ENCODE peak calls at places on chromosome 10, in seven cellular contexts. One of them, this sample, is unnamed.
A peak's percentile ranks its signal among the peaks of the same experiment; 100 is the strongest.

GRCh38 chr10:5581670-5582566 is 57.2 kb downstream of the CALML3 start:
- DNase-seq in trophoblast cell: no peak
- DNase-seq in neuronal stem cell: no peak
- DNase-seq in H9: no peak
- DNase-seq in IMR-90: no peak
- DNase-seq in H1: no peak
- DNase-seq in mesendoderm: no peak
- DNase-seq in this sample: no peak

GRCh38 chr10:35216303-35216905 is 89.8 kb downstream of the CREM start:
- DNase-seq in trophoblast cell: no peak
- DNase-seq in neuronal stem cell: no peak
- DNase-seq in H9: no peak
- DNase-seq in IMR-90: peak; percentile 21
- DNase-seq in H1: no peak
- DNase-seq in mesendoderm: no peak
- DNase-seq in this sample: peak; percentile 28

GRCh38 chr10:122849090-122849489 is 3.4 kb upstream of the CUZD1 start:
- DNase-seq in trophoblast cell: no peak
- DNase-seq in neuronal stem cell: no peak
- DNase-seq in H9: no peak
- DNase-seq in IMR-90: no peak
- DNase-seq in H1: no peak
- DNase-seq in mesendoderm: no peak
- DNase-seq in this sample: no peak

GRCh38 chr10:122019414-122019975 is 30.5 kb downstream of the TACC2 start:
- DNase-seq in trophoblast cell: peak; percentile 91
- DNase-seq in neuronal stem cell: peak; percentile 54
- DNase-seq in H9: peak; percentile 51
- DNase-seq in IMR-90: no peak
- DNase-seq in H1: no peak
- DNase-seq in mesendoderm: peak; percentile 28
- DNase-seq in this sample: no peak

GRCh38 chr10:86263209-86263608 is 103.4 kb downstream of the GRID1 start:
- DNase-seq in trophoblast cell: no peak
- DNase-seq in neuronal stem cell: no peak
- DNase-seq in H9: peak; percentile 32
- DNase-seq in IMR-90: no peak
- DNase-seq in H1: no peak
- DNase-seq in mesendoderm: no peak
- DNase-seq in this sample: no peak

GRCh38 chr10:119896061-119896655 is 3.6 kb downstream of the SEC23IP start:
- DNase-seq in trophoblast cell: no peak
- DNase-seq in neuronal stem cell: no peak
- DNase-seq in H9: no peak
- DNase-seq in IMR-90: peak; percentile 95
- DNase-seq in H1: no peak
- DNase-seq in mesendoderm: no peak
- DNase-seq in this sample: peak; percentile 66

GRCh38 chr10:77770081-77770867 is 132.7 kb upstream of the KCNMA1 start:
- DNase-seq in trophoblast cell: no peak
- DNase-seq in neuronal stem cell: no peak
- DNase-seq in H9: no peak
- DNase-seq in IMR-90: no peak
- DNase-seq in H1: no peak
- DNase-seq in mesendoderm: no peak
- DNase-seq in this sample: no peak

GRCh38 chr10:132645630-132646442 is 108.2 kb downstream of the INPP5A start:
- DNase-seq in trophoblast cell: no peak
- DNase-seq in neuronal stem cell: no peak
- DNase-seq in H9: no peak
- DNase-seq in IMR-90: no peak
- DNase-seq in H1: no peak
- DNase-seq in mesendoderm: no peak
- DNase-seq in this sample: no peak

GRCh38 chr10:71396714-71397339 is at the start of gene CDH23:
- DNase-seq in trophoblast cell: peak; percentile 42
- DNase-seq in neuronal stem cell: peak; percentile 58
- DNase-seq in H9: peak; percentile 80
- DNase-seq in IMR-90: no peak
- DNase-seq in H1: no peak
- DNase-seq in mesendoderm: peak; percentile 66
- DNase-seq in this sample: no peak

GRCh38 chr10:123183724-123184123 is 29.5 kb downstream of the BUB3 start:
- DNase-seq in trophoblast cell: no peak
- DNase-seq in neuronal stem cell: no peak
- DNase-seq in H9: no peak
- DNase-seq in IMR-90: no peak
- DNase-seq in H1: no peak
- DNase-seq in mesendoderm: no peak
- DNase-seq in this sample: no peak

GRCh38 chr10:73730153-73730906 is 13.8 kb upstream of the SEC24C start:
- DNase-seq in trophoblast cell: peak; percentile 92
- DNase-seq in neuronal stem cell: peak; percentile 89
- DNase-seq in H9: peak; percentile 95
- DNase-seq in IMR-90: peak; percentile 87
- DNase-seq in H1: peak; percentile 63
- DNase-seq in mesendoderm: peak; percentile 97
- DNase-seq in this sample: peak; percentile 96

GRCh38 chr10:33215635-33216034 is 118.8 kb downstream of the NRP1 start:
- DNase-seq in trophoblast cell: peak; percentile 63
- DNase-seq in neuronal stem cell: no peak
- DNase-seq in H9: no peak
- DNase-seq in IMR-90: no peak
- DNase-seq in H1: no peak
- DNase-seq in mesendoderm: no peak
- DNase-seq in this sample: no peak

GRCh38 chr10:71972746-71973695 is 8.8 kb downstream of the CHST3 start:
- DNase-seq in trophoblast cell: no peak
- DNase-seq in neuronal stem cell: no peak
- DNase-seq in H9: no peak
- DNase-seq in IMR-90: no peak
- DNase-seq in H1: no peak
- DNase-seq in mesendoderm: no peak
- DNase-seq in this sample: no peak

GRCh38 chr10:104277785-104278184 is 8.8 kb downstream of the GSTO2 start:
- DNase-seq in trophoblast cell: no peak
- DNase-seq in neuronal stem cell: no peak
- DNase-seq in H9: no peak
- DNase-seq in IMR-90: no peak
- DNase-seq in H1: no peak
- DNase-seq in mesendoderm: no peak
- DNase-seq in this sample: no peak

GRCh38 chr10:17454801-17455520 is 566 bp upstream of the ST8SIA6 start:
- DNase-seq in trophoblast cell: no peak
- DNase-seq in neuronal stem cell: no peak
- DNase-seq in H9: no peak
- DNase-seq in IMR-90: no peak
- DNase-seq in H1: no peak
- DNase-seq in mesendoderm: peak; percentile 17
- DNase-seq in this sample: no peak

GRCh38 chr10:62083413-62083794 is 181.9 kb downstream of the ARID5B start:
- DNase-seq in trophoblast cell: no peak
- DNase-seq in neuronal stem cell: no peak
- DNase-seq in H9: no peak
- DNase-seq in IMR-90: no peak
- DNase-seq in H1: no peak
- DNase-seq in mesendoderm: peak; percentile 43
- DNase-seq in this sample: peak; percentile 79

GRCh38 chr10:84634636-84635035 is 306.2 kb downstream of the CCSER2 start:
- DNase-seq in trophoblast cell: no peak
- DNase-seq in neuronal stem cell: no peak
- DNase-seq in H9: no peak
- DNase-seq in IMR-90: no peak
- DNase-seq in H1: no peak
- DNase-seq in mesendoderm: no peak
- DNase-seq in this sample: no peak

GRCh38 chr10:123007558-123008378 is 827 bp downstream of the IKZF5 start:
- DNase-seq in trophoblast cell: peak; percentile 43
- DNase-seq in neuronal stem cell: peak; percentile 18
- DNase-seq in H9: peak; percentile 32
- DNase-seq in IMR-90: peak; percentile 62
- DNase-seq in H1: no peak
- DNase-seq in mesendoderm: peak; percentile 79
- DNase-seq in this sample: peak; percentile 79

GRCh38 chr10:31836569-31837406 is 91.8 kb downstream of the ARHGAP12 start:
- DNase-seq in trophoblast cell: peak; percentile 10
- DNase-seq in neuronal stem cell: peak; percentile 2
- DNase-seq in H9: peak; percentile 38
- DNase-seq in IMR-90: peak; percentile 48
- DNase-seq in H1: no peak
- DNase-seq in mesendoderm: peak; percentile 83
- DNase-seq in this sample: peak; percentile 48

GRCh38 chr10:8048281-8049008 is 6.0 kb upstream of the GATA3 start:
- DNase-seq in trophoblast cell: no peak
- DNase-seq in neuronal stem cell: no peak
- DNase-seq in H9: no peak
- DNase-seq in IMR-90: no peak
- DNase-seq in H1: no peak
- DNase-seq in mesendoderm: no peak
- DNase-seq in this sample: no peak

GRCh38 chr10:1643911-1644810 is 93.2 kb downstream of the ADARB2 start:
- DNase-seq in trophoblast cell: no peak
- DNase-seq in neuronal stem cell: no peak
- DNase-seq in H9: no peak
- DNase-seq in IMR-90: no peak
- DNase-seq in H1: no peak
- DNase-seq in mesendoderm: no peak
- DNase-seq in this sample: no peak

GRCh38 chr10:11176746-11177145 is 159.1 kb downstream of the CELF2 start:
- DNase-seq in trophoblast cell: no peak
- DNase-seq in neuronal stem cell: no peak
- DNase-seq in H9: no peak
- DNase-seq in IMR-90: no peak
- DNase-seq in H1: no peak
- DNase-seq in mesendoderm: no peak
- DNase-seq in this sample: no peak

GRCh38 chr10:11180228-11180627 is 162.6 kb downstream of the CELF2 start:
- DNase-seq in trophoblast cell: peak; percentile 14
- DNase-seq in neuronal stem cell: no peak
- DNase-seq in H9: no peak
- DNase-seq in IMR-90: no peak
- DNase-seq in H1: no peak
- DNase-seq in mesendoderm: no peak
- DNase-seq in this sample: no peak

GRCh38 chr10:11179231-11180105 is 161.8 kb downstream of the CELF2 start:
- DNase-seq in trophoblast cell: no peak
- DNase-seq in neuronal stem cell: no peak
- DNase-seq in H9: no peak
- DNase-seq in IMR-90: no peak
- DNase-seq in H1: no peak
- DNase-seq in mesendoderm: no peak
- DNase-seq in this sample: no peak

GRCh38 chr10:11177926-11178453 is 160.3 kb downstream of the CELF2 start:
- DNase-seq in trophoblast cell: no peak
- DNase-seq in neuronal stem cell: no peak
- DNase-seq in H9: no peak
- DNase-seq in IMR-90: no peak
- DNase-seq in H1: no peak
- DNase-seq in mesendoderm: no peak
- DNase-seq in this sample: no peak

GRCh38 chr10:11178606-11179221 is 161.0 kb downstream of the CELF2 start:
- DNase-seq in trophoblast cell: no peak
- DNase-seq in neuronal stem cell: no peak
- DNase-seq in H9: no peak
- DNase-seq in IMR-90: peak; percentile 61
- DNase-seq in H1: no peak
- DNase-seq in mesendoderm: peak; percentile 77
- DNase-seq in this sample: peak; percentile 87
- H3K4me1 ChIP-seq in trophoblast cell: peaks cover 9% of the 10 kb centered on the region
- H3K4me1 ChIP-seq in neuronal stem cell: peaks cover 4% of the 10 kb centered on the region
- H3K4me1 ChIP-seq in H9: no peaks in the 10 kb centered on the region
- H3K4me1 ChIP-seq in IMR-90: no peaks in the 10 kb centered on the region
- H3K4me1 ChIP-seq in H1: no peaks in the 10 kb centered on the region
- H3K4me1 ChIP-seq in mesendoderm: no peaks in the 10 kb centered on the region
- H3K4me1 ChIP-seq in this sample: peaks cover 8% of the 10 kb centered on the region

DNA sequence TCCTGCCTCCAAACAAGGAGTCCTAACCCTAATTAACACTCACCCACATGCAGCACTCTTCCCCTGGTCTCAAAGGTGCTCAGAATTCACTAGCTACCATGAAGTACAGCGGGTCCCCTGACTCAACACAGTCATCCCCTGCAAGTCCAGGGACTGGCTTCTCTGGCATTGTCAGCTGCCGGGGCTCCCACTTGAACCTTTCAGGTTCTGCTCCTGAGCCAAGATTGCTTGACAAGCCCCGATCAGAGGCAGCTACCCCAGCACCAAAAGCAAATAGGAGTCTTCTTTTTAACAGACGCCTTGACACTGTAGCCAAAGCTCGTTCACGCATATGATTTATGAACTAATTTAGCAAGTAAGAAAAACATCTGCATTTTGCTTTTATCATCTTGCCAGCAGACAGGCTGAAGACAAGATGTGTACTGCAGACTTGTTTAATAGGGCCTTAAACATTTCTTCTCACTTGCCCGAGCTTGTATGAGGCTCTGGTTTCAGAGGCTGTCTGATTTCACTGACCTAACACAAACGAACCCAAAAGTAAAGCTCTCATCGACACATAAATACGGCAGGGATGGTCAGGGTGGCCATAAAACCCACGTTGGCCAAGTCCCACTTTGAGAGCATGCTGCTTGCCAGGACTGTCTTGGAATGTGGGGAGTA is 67.6 kb upstream of the ADAM12 start:
- DNase-seq in trophoblast cell: no peak
- DNase-seq in neuronal stem cell: no peak
- DNase-seq in H9: no peak
- DNase-seq in IMR-90: no peak
- DNase-seq in H1: no peak
- DNase-seq in mesendoderm: no peak
- DNase-seq in this sample: no peak
- H3K23ac ChIP-seq in trophoblast cell: no peak overlapping the region
- H3K23ac ChIP-seq in neuronal stem cell: no peak overlapping the region
- H3K23ac ChIP-seq in H9: no peak overlapping the region
- H3K23ac ChIP-seq in IMR-90: no peak overlapping the region
- H3K23ac ChIP-seq in H1: no peak overlapping the region
- H3K23ac ChIP-seq in mesendoderm: no peak overlapping the region
- H3K23ac ChIP-seq in this sample: no peak overlapping the region

DNA sequence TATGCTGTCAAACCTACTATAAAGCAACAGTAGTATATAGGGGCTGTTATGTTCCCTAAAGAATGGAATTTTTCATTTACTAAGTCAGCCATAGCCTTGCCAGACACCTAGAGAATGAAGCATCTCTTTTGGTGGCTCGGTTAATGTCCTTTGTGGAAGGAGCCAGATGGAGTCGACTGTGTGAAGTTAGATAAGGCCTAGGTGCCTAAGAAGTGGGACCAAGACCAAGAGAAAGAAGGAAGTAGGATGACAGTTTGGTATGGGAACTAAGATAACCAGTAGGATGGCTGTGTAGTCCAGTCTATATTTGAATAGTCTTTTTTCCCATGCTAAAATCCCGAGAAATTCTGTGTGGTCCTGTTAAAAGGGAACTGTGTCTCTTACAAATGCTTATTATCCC is 62.2 kb downstream of the REEP3 start:
- DNase-seq in trophoblast cell: no peak
- DNase-seq in neuronal stem cell: no peak
- DNase-seq in H9: no peak
- DNase-seq in IMR-90: no peak
- DNase-seq in H1: no peak
- DNase-seq in mesendoderm: no peak
- DNase-seq in this sample: no peak
- H2AK5ac ChIP-seq in trophoblast cell: no peak overlapping the region
- H2AK5ac ChIP-seq in neuronal stem cell: no peak overlapping the region
- H2AK5ac ChIP-seq in H9: no peak overlapping the region
- H2AK5ac ChIP-seq in IMR-90: no peak overlapping the region
- H2AK5ac ChIP-seq in H1: no peak overlapping the region
- H2AK5ac ChIP-seq in mesendoderm: no peak overlapping the region
- H2AK5ac ChIP-seq in this sample: no peak overlapping the region

GRCh38 chr10:75685187-75685586 is 253.8 kb downstream of the LRMDA start:
- DNase-seq in trophoblast cell: no peak
- DNase-seq in neuronal stem cell: no peak
- DNase-seq in H9: no peak
- DNase-seq in IMR-90: no peak
- DNase-seq in H1: no peak
- DNase-seq in mesendoderm: no peak
- DNase-seq in this sample: no peak
- H3K4me1 ChIP-seq in trophoblast cell: no peaks in the 10 kb centered on the region
- H3K4me1 ChIP-seq in neuronal stem cell: peaks cover 2% of the 10 kb centered on the region
- H3K4me1 ChIP-seq in H9: no peaks in the 10 kb centered on the region
- H3K4me1 ChIP-seq in IMR-90: no peaks in the 10 kb centered on the region
- H3K4me1 ChIP-seq in H1: no peaks in the 10 kb centered on the region
- H3K4me1 ChIP-seq in mesendoderm: no peaks in the 10 kb centered on the region
- H3K4me1 ChIP-seq in this sample: no peaks in the 10 kb centered on the region

This sample was measured in mesenchymal stem cell.